ENCODE peak calls at places on chromosomes 6 and 20, in seven cellular contexts. B, T, N, Q, Y, H and O are unnamed samples.

GRCh38 chr20:49938173-49939163 is 2.3 kb downstream of the RNF114 start:
- DNase-seq in B (peak; percentile 13), T (no peak), N (no peak), Q (peak; percentile 19), Y (no peak), H (peak; percentile 55), O (no peak)

GRCh38 chr20:46713957-46714834 is 4.7 kb downstream of the SLC2A10 start:
- DNase-seq in B (no peak), T (no peak), N (no peak), Q (no peak), Y (no peak), H (no peak), O (no peak)

GRCh38 chr20:63032026-63032800 is 25.4 kb upstream of the BHLHE23 start:
- DNase-seq in B (no peak), T (no peak), N (peak; percentile 3), Q (no peak), Y (no peak), H (no peak), O (no peak)

GRCh38 chr20:23234311-23235078 is 116.1 kb upstream of the NXT1 start:
- DNase-seq in B (no peak), T (no peak), N (no peak), Q (no peak), Y (no peak), H (no peak), O (no peak)

GRCh38 chr6:2524090-2524489 is 226.6 kb downstream of the MYLK4 start:
- DNase-seq in B (no peak), T (no peak), N (peak; percentile 27), Q (no peak), Y (no peak), H (no peak), O (no peak)

GRCh38 chr6:137013031-137013430 is 31.7 kb downstream of the IL20RA start:
- DNase-seq in B (no peak), T (peak; percentile 14), N (no peak), Q (no peak), Y (no peak), H (peak; percentile 88), O (no peak)

GRCh38 chr20:18440403-18440802 is 26.4 kb downstream of the DZANK1 start:
- DNase-seq in B (no peak), T (no peak), N (no peak), Q (no peak), Y (no peak), H (no peak), O (no peak)

GRCh38 chr20:14879020-14879697 is 541.7 kb upstream of the FLRT3 start:
- DNase-seq in B (no peak), T (no peak), N (no peak), Q (no peak), Y (peak; percentile 70), H (peak; percentile 77), O (no peak)